ENCODE peak calls at places on chromosomes 5 and 9, in five cellular contexts. O, Z, L, U and D are unnamed samples.

GRCh38 chr9:3361115-3361514 is 164.7 kb downstream of the RFX3 start:
- DNase-seq in O (no peak), Z (no peak), L (no peak), U (no peak), D (no peak)

GRCh38 chr9:69885474-69885929 is 64.9 kb downstream of the CFAP95 start:
- DNase-seq in O (no peak), Z (no peak), L (no peak), U (no peak), D (no peak)

GRCh38 chr5:72101828-72102227 is 5.4 kb upstream of the MAP1B start:
- DNase-seq in O (no peak), Z (no peak), L (no peak), U (no peak), D (no peak)

GRCh38 chr5:79642210-79642609 is 30.0 kb downstream of the TENT2 start:
- DNase-seq in O (no peak), Z (no peak), L (no peak), U (no peak), D (no peak)

GRCh38 chr9:132578367-132578932 is 4.0 kb upstream of the BARHL1 start:
- DNase-seq in O (no peak), Z (no peak), L (no peak), U (no peak), D (no peak)

GRCh38 chr9:85079374-85079773 is 409.8 kb downstream of the NTRK2 start:
- DNase-seq in O (no peak), Z (no peak), L (no peak), U (no peak), D (no peak)

GRCh38 chr5:66757219-66757833 is 161.1 kb downstream of the MAST4 start:
- DNase-seq in O (peak), Z (no peak), L (peak), U (peak), D (peak)

GRCh38 chr9:95822583-95823431 is 52.7 kb upstream of the ERCC6L2 start:
- DNase-seq in O (peak), Z (no peak), L (no peak), U (no peak), D (no peak)

GRCh38 chr5:5014836-5015235 is 125.3 kb upstream of the ADAMTS16 start:
- DNase-seq in O (no peak), Z (no peak), L (no peak), U (no peak), D (no peak)

GRCh38 chr9:117414906-117415583 is at the start of gene ASTN2:
- DNase-seq in O (no peak), Z (no peak), L (peak), U (no peak), D (no peak)

GRCh38 chr5:58582411-58583393 is at the start of gene RAB3C:
- DNase-seq in O (peak), Z (peak), L (peak), U (peak), D (peak)

GRCh38 chr9:99335280-99335679 is 113.2 kb downstream of the SEC61B start:
- DNase-seq in O (no peak), Z (no peak), L (no peak), U (no peak), D (no peak)

GRCh38 chr5:116872986-116873385 is 298.4 kb upstream of the SEMA6A start:
- DNase-seq in O (peak), Z (no peak), L (no peak), U (no peak), D (no peak)

GRCh38 chr9:3884736-3885135 is 358.9 kb upstream of the RFX3 start:
- DNase-seq in O (no peak), Z (no peak), L (no peak), U (no peak), D (no peak)

GRCh38 chr5:73388371-73388684 is 60.2 kb downstream of the FOXD1 start:
- DNase-seq in O (no peak), Z (no peak), L (no peak), U (no peak), D (no peak)

GRCh38 chr5:18000744-18001143 is 366.5 kb downstream of the TAF11L14 start:
- DNase-seq in O (no peak), Z (no peak), L (no peak), U (no peak), D (no peak)

GRCh38 chr5:43661102-43661501 is 58.1 kb downstream of the NNT start:
- DNase-seq in O (peak), Z (no peak), L (peak), U (peak), D (no peak)

GRCh38 chr9:99090366-99091130 is 14.4 kb upstream of the TGFBR1 start:
- DNase-seq in O (no peak), Z (no peak), L (no peak), U (no peak), D (no peak)

GRCh38 chr5:45521067-45521466 is 175.1 kb downstream of the HCN1 start:
- DNase-seq in O (peak), Z (peak), L (no peak), U (peak), D (no peak)
- TF ChIP-seq SIN3A in O (no peak), Z (no peak), L (no peak), U (no peak), D (no peak)

GRCh38 chr5:171270136-171270535 is 38.9 kb upstream of the TLX3 start:
- DNase-seq in O (no peak), Z (no peak), L (no peak), U (no peak), D (no peak)

GRCh38 chr5:171271798-171272197 is 37.2 kb upstream of the TLX3 start:
- DNase-seq in O (no peak), Z (no peak), L (no peak), U (no peak), D (no peak)

GRCh38 chr5:171264842-171265241 is 44.2 kb upstream of the TLX3 start:
- DNase-seq in O (no peak), Z (no peak), L (no peak), U (no peak), D (no peak)

GRCh38 chr5:171269717-171270116 is 39.3 kb upstream of the TLX3 start:
- DNase-seq in O (peak), Z (no peak), L (no peak), U (no peak), D (no peak)

GRCh38 chr5:171268700-171269413 is 40.2 kb upstream of the TLX3 start:
- DNase-seq in O (no peak), Z (no peak), L (no peak), U (no peak), D (no peak)
- H2AFZ ChIP-seq in O (no peak), Z (no peak), L (no peak), U (no peak), D (no peak)

DNA sequence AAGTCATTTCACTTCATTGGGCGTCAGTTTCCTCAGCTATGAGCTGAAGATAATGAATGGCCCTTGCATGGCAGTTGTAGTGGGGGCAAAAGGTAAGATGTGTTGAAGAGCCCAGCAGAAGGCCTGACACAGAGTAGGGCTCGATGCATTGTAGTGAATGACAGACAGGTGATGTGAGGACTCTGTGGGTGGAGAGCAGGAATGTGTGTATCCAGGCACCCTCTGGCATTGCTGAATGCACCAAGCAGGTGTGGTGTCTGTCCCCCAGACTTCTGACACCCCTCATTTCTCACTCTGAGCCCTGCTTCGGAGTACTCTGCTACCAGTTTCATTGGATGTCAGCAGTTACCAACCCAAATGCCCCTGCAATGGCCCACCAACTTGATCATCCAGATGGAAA is 22.4 kb downstream of the LHX2 start:
- DNase-seq in O (no peak), Z (no peak), L (no peak), U (no peak), D (no peak)
- TF ChIP-seq SIN3A in O (no peak), Z (no peak), L (no peak), U (no peak), D (no peak)

GRCh38 chr5:121445511-121445910 is 406.2 kb upstream of the FTMT start:
- DNase-seq in O (no peak), Z (no peak), L (no peak), U (no peak), D (no peak)
- H2AFZ ChIP-seq in O (no peak), Z (no peak), L (no peak), U (no peak), D (no peak)

DNA sequence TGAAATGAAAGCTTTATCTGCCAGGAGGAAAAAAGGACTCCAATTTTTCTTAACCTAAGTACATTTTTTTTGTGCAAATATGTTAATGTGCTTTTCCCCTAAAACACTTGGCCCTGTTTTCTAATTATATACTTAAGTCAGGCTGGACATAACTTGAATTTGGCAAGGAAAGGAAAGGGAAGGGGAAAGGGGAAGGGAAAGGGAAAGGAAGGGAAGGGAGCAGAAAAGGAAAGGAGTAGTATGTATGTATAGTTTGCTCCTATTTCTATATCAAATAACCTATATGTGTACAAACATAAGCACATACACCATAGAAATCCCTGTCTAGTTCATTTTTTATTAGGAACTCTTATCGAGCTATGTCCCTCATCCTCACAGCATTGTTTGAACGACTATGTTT is 70.2 kb downstream of the KLHL3 start:
- DNase-seq in O (no peak), Z (no peak), L (no peak), U (no peak), D (no peak)
- TF ChIP-seq SIN3A in O (no peak), Z (no peak), L (no peak), U (no peak), D (no peak)

GRCh38 chr5:39670391-39670790 is 245.6 kb upstream of the DAB2 start:
- DNase-seq in O (no peak), Z (no peak), L (no peak), U (no peak), D (no peak)

GRCh38 chr5:39665328-39665727 is 240.5 kb upstream of the DAB2 start:
- DNase-seq in O (no peak), Z (no peak), L (no peak), U (no peak), D (no peak)

GRCh38 chr5:39670955-39671354 is 246.2 kb upstream of the DAB2 start:
- DNase-seq in O (no peak), Z (no peak), L (no peak), U (no peak), D (no peak)

GRCh38 chr5:39671421-39672110 is 246.8 kb upstream of the DAB2 start:
- DNase-seq in O (no peak), Z (no peak), L (no peak), U (no peak), D (no peak)

GRCh38 chr5:39668980-39669379 is 244.2 kb upstream of the DAB2 start:
- DNase-seq in O (no peak), Z (no peak), L (peak), U (no peak), D (peak)
- H2AFZ ChIP-seq in O (peak), Z (no peak), L (no peak), U (no peak), D (peak)

DNA sequence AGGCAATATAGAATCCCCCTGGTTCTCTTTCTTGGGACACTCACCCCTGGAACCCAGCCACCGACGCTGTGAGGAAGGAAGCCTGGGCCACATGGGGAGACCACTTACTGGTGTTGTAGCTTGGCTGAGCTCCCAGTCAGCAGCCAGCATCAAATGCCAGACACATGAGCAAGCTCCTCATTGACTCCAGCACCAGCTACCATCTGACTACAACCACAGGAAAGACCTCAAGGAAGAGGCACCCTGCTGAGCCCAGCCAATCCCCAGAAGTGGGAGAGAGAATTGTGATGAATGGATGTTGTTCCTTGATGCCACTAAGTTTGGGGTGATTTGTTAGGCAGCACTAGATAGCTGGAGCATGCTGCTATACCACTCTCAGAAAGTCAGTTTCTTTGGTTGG is 36.0 kb downstream of the BNIP1 start:
- DNase-seq in O (no peak), Z (no peak), L (no peak), U (no peak), D (no peak)
- TF ChIP-seq SIN3A in O (no peak), Z (no peak), L (no peak), U (no peak), D (no peak)

GRCh38 chr5:37989884-37990283 is 150.0 kb upstream of the GDNF start:
- DNase-seq in O (no peak), Z (no peak), L (no peak), U (no peak), D (no peak)

GRCh38 chr5:37996918-37997317 is 157.1 kb upstream of the GDNF start:
- DNase-seq in O (no peak), Z (no peak), L (no peak), U (no peak), D (no peak)

GRCh38 chr5:37988454-37989046 is 148.7 kb upstream of the GDNF start:
- DNase-seq in O (no peak), Z (no peak), L (no peak), U (peak), D (no peak)

GRCh38 chr5:37991267-37991902 is 151.5 kb upstream of the GDNF start:
- DNase-seq in O (no peak), Z (no peak), L (no peak), U (peak), D (no peak)

GRCh38 chr5:37991903-37992299 is 152.1 kb upstream of the GDNF start:
- DNase-seq in O (no peak), Z (no peak), L (no peak), U (peak), D (no peak)
- H2AFZ ChIP-seq in O (no peak), Z (peak), L (no peak), U (peak), D (no peak)

DNA sequence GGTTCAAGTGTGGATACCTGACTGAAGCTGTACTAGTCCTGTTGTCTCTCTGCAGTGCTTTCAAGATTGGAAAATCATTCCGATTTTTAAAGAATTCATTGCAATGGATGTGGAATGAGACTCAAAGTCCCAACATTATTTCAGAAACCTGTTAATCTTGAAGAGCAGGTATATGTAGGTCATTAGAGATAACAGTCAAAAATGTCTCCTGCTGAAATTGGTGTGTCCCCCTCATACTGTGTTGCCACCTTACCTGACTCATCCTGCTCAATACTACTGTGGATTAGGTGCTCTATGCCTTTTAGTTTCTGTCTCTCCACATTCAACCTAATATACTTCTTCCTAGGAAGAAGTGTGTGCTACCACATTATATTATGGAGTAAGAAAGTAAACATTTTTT is 91.1 kb upstream of the NR3C1 start:
- DNase-seq in O (no peak), Z (no peak), L (no peak), U (no peak), D (no peak)
- TF ChIP-seq SIN3A in O (no peak), Z (no peak), L (no peak), U (no peak), D (no peak)